ENCODE peak calls at places on chromosomes 6 and 20, in eight cellular contexts. S is GM23248, Z is heart right ventricle, O is right lobe of liver, T is lower lobe of right lung, R is SK-N-SH, V is fibroblast of lung, W is pancreas. U is an unnamed sample.

GRCh38 chr6:150272976-150273315 is 95.9 kb upstream of the IYD start:
- DNase-seq in W (no peak), O (no peak), V (no peak), T (no peak), S (peak; percentile 37), R (no peak), Z (no peak), U (no peak)

GRCh38 chr6:67458265-67458664 is 1176.8 kb upstream of the ADGRB3 start:
- DNase-seq in Z (no peak), W (no peak), V (no peak), S (no peak), T (no peak), R (no peak), O (no peak), U (no peak)

GRCh38 chr6:12001004-12001705 is 11.0 kb upstream of the HIVEP1 start:
- DNase-seq in O (peak; percentile 78), R (no peak), S (peak; percentile 63), V (no peak), Z (no peak), T (no peak), W (no peak), U (no peak)

GRCh38 chr6:106356382-106356781 is 4.1 kb upstream of the CRYBG1 start:
- DNase-seq in V (no peak), T (no peak), S (peak; percentile 5), R (no peak), W (no peak), O (no peak), Z (no peak), U (no peak)

GRCh38 chr20:44280387-44280786 is 30.6 kb downstream of the FITM2 start:
- DNase-seq in V (no peak), T (no peak), Z (no peak), O (no peak), R (no peak), S (no peak), W (no peak), U (no peak)

GRCh38 chr6:150622941-150623874 is 23.5 kb downstream of the PLEKHG1 start:
- DNase-seq in R (no peak), O (no peak), V (no peak), S (no peak), Z (no peak), T (no peak), W (no peak), U (no peak)

GRCh38 chr20:25000268-25000801 is 7.8 kb upstream of the APMAP start:
- DNase-seq in W (peak; percentile 88), R (no peak), Z (peak; percentile 54), O (peak; percentile 49), T (peak; percentile 84), V (peak; percentile 75), S (peak; percentile 94), U (peak; percentile 70)

GRCh38 chr6:170176621-170177382 is 114.1 kb downstream of the DLL1 start:
- DNase-seq in T (no peak), Z (no peak), S (peak; percentile 31), O (peak; percentile 48), V (no peak), R (peak; percentile 80), W (peak; percentile 58), U (peak; percentile 64)

GRCh38 chr6:152680879-152681517 is 16.7 kb upstream of the MYCT1 start:
- DNase-seq in W (no peak), R (no peak), O (no peak), T (no peak), Z (no peak), V (no peak), S (no peak), U (no peak)

GRCh38 chr6:51495806-51496380 is 591.5 kb downstream of the PKHD1 start:
- DNase-seq in V (no peak), R (no peak), T (no peak), W (no peak), O (no peak), Z (no peak), S (no peak), U (no peak)

GRCh38 chr6:35796236-35796635 is 887 bp downstream of the CLPS start:
- DNase-seq in S (no peak), R (no peak), O (no peak), Z (no peak), V (no peak), T (no peak), W (no peak), U (no peak)

GRCh38 chr6:35184580-35185301 is 29.0 kb upstream of the SCUBE3 start:
- DNase-seq in Z (no peak), R (no peak), T (no peak), V (no peak), W (no peak), S (no peak), O (no peak), U (no peak)

GRCh38 chr6:36025932-36026327 is 1.5 kb upstream of the SLC26A8 start:
- DNase-seq in Z (no peak), S (peak; percentile 51), W (no peak), V (peak; percentile 62), T (no peak), O (no peak), R (no peak), U (no peak)

GRCh38 chr20:52622086-52622485 is 350.1 kb upstream of the TSHZ2 start:
- DNase-seq in R (no peak), S (peak; percentile 49), V (peak; percentile 15), Z (no peak), T (no peak), O (no peak), W (no peak), U (no peak)

GRCh38 chr6:41502607-41503434 is 43.4 kb upstream of the FOXP4 start:
- DNase-seq in T (peak; percentile 52), W (no peak), O (no peak), R (no peak), S (no peak), Z (no peak), V (peak; percentile 48), U (no peak)

GRCh38 chr6:35078226-35078850 is 62.8 kb downstream of the TCP11 start:
- DNase-seq in S (no peak), W (peak; percentile 43), T (no peak), V (no peak), O (peak; percentile 41), R (no peak), Z (no peak), U (no peak)

GRCh38 chr6:14719273-14719672 is 526.6 kb upstream of the JARID2 start:
- DNase-seq in S (no peak), T (no peak), Z (no peak), V (no peak), R (no peak), O (no peak), W (no peak), U (no peak)

GRCh38 chr6:14713966-14714631 is 531.8 kb upstream of the JARID2 start:
- DNase-seq in S (no peak), T (no peak), O (no peak), W (no peak), R (no peak), Z (no peak), V (no peak), U (no peak)

GRCh38 chr6:14713561-14713960 is 532.3 kb upstream of the JARID2 start:
- DNase-seq in Z (no peak), R (no peak), S (peak; percentile 60), V (no peak), T (no peak), O (no peak), W (no peak), U (no peak)

GRCh38 chr6:14717307-14717706 is 528.6 kb upstream of the JARID2 start:
- DNase-seq in R (no peak), O (no peak), W (no peak), Z (no peak), T (no peak), S (no peak), V (no peak), U (no peak)

DNA sequence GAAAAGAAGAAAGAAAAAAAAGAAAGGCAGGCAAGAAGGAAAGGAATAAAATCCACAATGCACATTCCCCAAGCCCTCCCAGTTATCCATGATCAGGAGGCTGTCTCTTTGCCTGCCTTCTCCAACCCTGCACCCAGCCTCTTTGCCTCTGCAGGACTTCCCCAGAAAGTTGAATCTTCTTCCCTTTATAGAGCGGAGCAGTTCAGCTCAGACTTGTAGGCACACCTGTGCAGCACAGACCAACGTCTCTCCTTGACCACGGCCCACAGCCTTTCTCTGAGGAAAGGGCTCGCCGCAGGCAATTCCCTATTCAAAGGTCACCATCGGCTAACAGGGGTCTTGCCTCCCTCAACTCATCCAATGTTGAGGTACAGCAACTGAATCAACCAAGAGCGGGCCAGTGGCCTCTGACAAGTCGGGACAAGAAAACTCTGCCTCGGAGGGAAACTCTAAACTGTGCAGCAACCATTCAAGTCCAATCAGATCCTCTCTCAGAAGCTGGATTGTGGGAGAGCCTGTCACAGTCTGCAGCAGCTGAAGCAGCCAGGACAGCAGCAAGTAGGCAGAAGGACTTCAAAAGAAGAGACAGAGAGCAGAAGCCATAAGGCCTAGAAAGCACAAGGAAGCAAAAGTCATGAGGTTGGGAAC is 529.2 kb upstream of the JARID2 start:
- DNase-seq in O (no peak), V (no peak), Z (no peak), S (no peak), R (no peak), W (no peak), T (no peak), U (no peak)
- H3K9me3 ChIP-seq in O (no peaks in the 10 kb centered on the region), V (no peaks in the 10 kb centered on the region), Z (no peaks in the 10 kb centered on the region), S (no peaks in the 10 kb centered on the region), R (no peaks in the 10 kb centered on the region), W (no peaks in the 10 kb centered on the region), T (no peaks in the 10 kb centered on the region), U (no peaks in the 10 kb centered on the region)

DNA sequence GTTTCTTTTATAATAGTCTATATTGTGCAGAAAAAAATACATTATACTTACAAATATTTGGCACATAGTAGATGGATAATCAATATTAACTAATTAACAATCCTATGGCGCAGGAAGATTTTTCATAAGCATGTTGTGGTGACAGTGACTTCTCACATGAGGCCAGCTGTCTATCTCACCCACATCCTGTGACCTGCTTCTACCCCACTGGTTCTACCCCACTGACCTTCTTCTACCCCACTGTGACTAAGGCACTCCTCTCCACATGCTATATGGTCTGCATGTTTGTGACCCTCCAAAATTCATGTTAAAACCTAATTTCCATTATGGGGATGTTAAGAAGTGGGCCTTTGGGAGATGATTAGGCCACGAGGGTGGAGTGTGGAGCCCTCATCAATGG is 394.8 kb upstream of the AGPAT4 start:
- DNase-seq in T (no peak), V (no peak), S (no peak), R (no peak), W (no peak), O (no peak), Z (no peak), U (no peak)
- H3K27ac ChIP-seq in T (no peak overlapping the region), V (no peak overlapping the region), S (no peak overlapping the region), R (no peak overlapping the region), W (no peak overlapping the region), O (no peak overlapping the region), Z (no peak overlapping the region), U (no peak overlapping the region)

DNA sequence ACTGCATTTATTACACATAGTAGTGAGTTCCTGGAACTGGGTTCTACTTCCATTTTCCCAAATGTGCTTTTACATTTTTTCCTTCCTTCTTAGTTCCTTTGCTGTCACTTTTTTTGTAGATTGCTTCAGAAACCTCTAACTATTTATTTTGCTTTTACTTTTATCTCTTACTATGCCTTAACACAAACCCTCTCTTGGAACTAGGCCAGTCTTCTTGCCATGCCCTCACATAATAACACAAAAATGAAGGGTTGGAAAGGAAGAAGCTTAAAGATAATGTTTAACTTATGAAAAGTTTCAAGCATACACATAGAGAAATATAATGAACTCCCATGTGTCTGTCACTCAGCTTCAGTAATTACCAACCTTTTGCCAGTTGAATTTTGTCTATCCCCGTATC is 27.1 kb downstream of the TOP1 start:
- DNase-seq in Z (no peak), V (no peak), R (no peak), W (no peak), O (no peak), S (no peak), T (no peak), U (no peak)
- H3K4me1 ChIP-seq in Z (peaks cover 89% of the 10 kb centered on the region), V (peaks cover 15% of the 10 kb centered on the region), R (peaks cover 54% of the 10 kb centered on the region), W (peaks cover 24% of the 10 kb centered on the region), O (no peaks in the 10 kb centered on the region), S (peaks cover 45% of the 10 kb centered on the region), T (peaks cover 83% of the 10 kb centered on the region), U (peaks cover 43% of the 10 kb centered on the region)

GRCh38 chr20:55800501-55800900 is 204.8 kb downstream of the CBLN4 start:
- DNase-seq in R (no peak), W (no peak), Z (no peak), V (no peak), T (no peak), S (no peak), O (no peak), U (no peak)
- H3K9me3 ChIP-seq in R (no peaks in the 10 kb centered on the region), W (no peaks in the 10 kb centered on the region), Z (no peaks in the 10 kb centered on the region), V (no peaks in the 10 kb centered on the region), T (no peaks in the 10 kb centered on the region), S (no peaks in the 10 kb centered on the region), O (no peaks in the 10 kb centered on the region), U (no peaks in the 10 kb centered on the region)

U was measured in left lung.